ENCODE peak calls at places on chromosome 15, in nine cellular contexts. B is Peyer's patch, I is RWPE1, F is fibroblast of the aortic adventitia, P is DND-41, K is GM20000, W is lower leg skin, M is stomach, X is HFFc6. C is an unnamed sample.

GRCh38 chr15:67036775-67037555 is 28.4 kb upstream of the SMAD3 start:
- DNase-seq in K (no peak), F (no peak), W (no peak), B (no peak), X (no peak), P (no peak), I (no peak), M (no peak), C (no peak)

GRCh38 chr15:89406756-89407650 is 72.4 kb upstream of the POLG start:
- DNase-seq in I (no peak), K (peak), M (no peak), B (no peak), X (no peak), F (no peak), W (no peak), P (no peak), C (no peak)

GRCh38 chr15:39301589-39301999 is 279.3 kb upstream of the THBS1 start:
- DNase-seq in F (peak), M (no peak), X (peak), B (no peak), W (no peak), I (no peak), K (no peak), P (no peak), C (no peak)

GRCh38 chr15:29115093-29115991 is 154.3 kb downstream of the NSMCE3 start:
- DNase-seq in B (no peak), K (no peak), I (no peak), W (no peak), F (no peak), P (no peak), X (no peak), M (no peak), C (no peak)

GRCh38 chr15:33099213-33099612 is 95.3 kb downstream of the FMN1 start:
- DNase-seq in X (no peak), M (no peak), W (no peak), I (no peak), P (no peak), K (no peak), F (no peak), B (no peak), C (no peak)

GRCh38 chr15:43769584-43770228 is 7.1 kb downstream of the ELL3 start:
- DNase-seq in P (peak), X (peak), F (peak), M (peak), K (peak), W (no peak), B (peak), I (peak), C (peak)

GRCh38 chr15:77030928-77031375 is 36.0 kb downstream of the PSTPIP1 start:
- DNase-seq in X (no peak), P (no peak), F (no peak), I (no peak), B (peak), K (no peak), W (peak), M (peak), C (no peak)

GRCh38 chr15:86915811-86916331 is 836.2 kb downstream of the AGBL1 start:
- DNase-seq in P (no peak), W (no peak), M (no peak), X (peak), I (peak), B (no peak), F (peak), K (no peak), C (peak)

GRCh38 chr15:81280696-81281095 is 43.2 kb downstream of the STARD5 start:
- DNase-seq in B (no peak), X (no peak), W (peak), F (no peak), M (no peak), K (no peak), I (no peak), P (no peak), C (peak)

GRCh38 chr15:40932146-40932545 is 3.0 kb downstream of the DLL4 start:
- DNase-seq in W (no peak), M (no peak), K (peak), X (no peak), P (peak), I (no peak), F (no peak), B (no peak), C (no peak)

GRCh38 chr15:88652456-88653199 is 13.8 kb downstream of the ISG20 start:
- DNase-seq in F (no peak), K (no peak), P (no peak), M (no peak), W (no peak), B (peak), X (no peak), I (no peak), C (no peak)

GRCh38 chr15:35256555-35256954 is 171.5 kb upstream of the NANOGP8 start:
- DNase-seq in P (no peak), I (peak), F (no peak), W (no peak), B (no peak), X (no peak), M (no peak), K (no peak), C (peak)

GRCh38 chr15:81069356-81069755 is 64.7 kb upstream of the CFAP161 start:
- DNase-seq in B (no peak), X (no peak), K (no peak), P (no peak), I (no peak), M (no peak), W (no peak), F (no peak), C (no peak)

GRCh38 chr15:70530035-70530499 is 233.3 kb downstream of the UACA start:
- DNase-seq in M (no peak), F (no peak), X (no peak), K (no peak), W (peak), I (no peak), P (no peak), B (no peak), C (no peak)

GRCh38 chr15:31387483-31388118 is 61.0 kb downstream of the KLF13 start:
- DNase-seq in F (no peak), K (peak), B (peak), X (peak), W (peak), M (peak), P (peak), I (no peak), C (no peak)

GRCh38 chr15:78264304-78265136 is at the start of gene DNAJA4:
- DNase-seq in P (no peak), F (no peak), I (no peak), M (peak), K (peak), B (peak), W (peak), X (no peak), C (no peak)

GRCh38 chr15:49323207-49323606 is 99.8 kb upstream of the FGF7 start:
- DNase-seq in K (no peak), P (no peak), X (no peak), M (no peak), W (no peak), I (no peak), B (no peak), F (no peak), C (no peak)

GRCh38 chr15:53404930-53405493 is 354.5 kb downstream of the WDR72 start:
- DNase-seq in I (no peak), M (no peak), K (no peak), P (no peak), W (no peak), X (no peak), F (no peak), B (no peak), C (no peak)

GRCh38 chr15:77840962-77841361 is 208.2 kb upstream of the LINGO1 start:
- DNase-seq in M (no peak), P (no peak), W (no peak), F (peak), B (peak), I (peak), K (no peak), X (peak), C (peak)

GRCh38 chr15:71807125-71807629 is 3.2 kb upstream of the NR2E3 start:
- DNase-seq in X (no peak), I (no peak), K (no peak), M (no peak), F (no peak), P (no peak), B (no peak), W (no peak), C (no peak)

GRCh38 chr15:99720533-99720932 is 12.7 kb downstream of the LYSMD4 start:
- DNase-seq in P (peak), F (no peak), M (no peak), I (no peak), B (no peak), W (no peak), K (no peak), X (no peak), C (no peak)

GRCh38 chr15:74295800-74296199 is 59.7 kb downstream of the CCDC33 start:
- DNase-seq in F (no peak), I (no peak), P (no peak), K (no peak), B (no peak), X (no peak), M (no peak), W (no peak), C (no peak)
- TF ChIP-seq CTCF in F (no peak), I (no peak), P (no peak), K (peak), B (no peak), X (no peak), M (no peak), W (no peak), C (no peak)

GRCh38 chr15:65869954-65870871 is 922 bp downstream of the RAB11A start:
- DNase-seq in B (peak), W (peak), K (peak), F (peak), I (peak), X (peak), P (peak), M (peak), C (peak)
- TF ChIP-seq CTCF in B (no peak), W (no peak), K (no peak), F (no peak), I (no peak), X (no peak), P (no peak), M (no peak), C (no peak)

GRCh38 chr15:63504979-63505841 is 817 bp downstream of the USP3 start:
- DNase-seq in I (no peak), F (peak), B (peak), X (peak), W (peak), K (no peak), M (peak), P (peak), C (peak)
- TF ChIP-seq CTCF in I (peak), F (peak), B (peak), X (peak), W (no peak), K (peak), M (no peak), P (peak), C (peak)

GRCh38 chr15:25783134-25783533 is 80.0 kb downstream of the ATP10A start:
- DNase-seq in W (no peak), P (no peak), B (no peak), F (no peak), X (no peak), M (no peak), I (no peak), K (no peak), C (no peak)
- TF ChIP-seq CTCF in W (no peak), P (no peak), B (no peak), F (no peak), X (no peak), M (no peak), I (no peak), K (no peak), C (no peak)

DNA sequence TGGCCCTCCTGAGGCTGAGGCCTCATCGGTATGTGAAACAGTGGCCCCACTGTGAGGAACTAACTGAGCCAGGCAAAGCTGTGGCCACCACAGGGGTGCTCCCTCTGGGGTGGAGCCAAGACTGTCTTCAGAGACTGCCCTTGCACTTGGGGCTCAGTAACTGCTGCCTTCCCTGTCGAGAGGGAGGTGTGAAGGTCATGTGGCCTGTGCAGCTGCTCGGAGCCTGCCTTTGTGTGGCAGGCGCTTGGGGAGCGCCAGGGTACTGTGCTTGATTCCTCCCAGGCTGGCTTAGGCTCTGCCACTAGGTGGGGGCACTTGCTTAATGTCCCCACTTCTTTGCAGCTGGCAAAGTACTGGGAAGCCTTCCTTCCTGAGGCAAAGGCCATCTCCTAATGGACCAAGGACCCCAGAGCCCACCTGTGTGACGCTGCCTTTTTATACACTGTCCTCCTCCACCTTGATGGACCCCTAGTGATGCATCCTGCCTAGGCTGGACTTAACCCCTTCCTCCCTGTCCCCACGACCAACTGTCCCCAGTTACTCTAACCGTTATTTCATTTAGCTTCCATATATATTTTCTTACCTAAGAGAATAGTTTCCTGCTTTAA is 14.2 kb upstream of the SNX22 start:
- DNase-seq in B (no peak), K (no peak), F (no peak), I (no peak), X (no peak), M (no peak), W (peak), P (no peak), C (no peak)
- TF ChIP-seq CTCF in B (no peak), K (no peak), F (no peak), I (no peak), X (no peak), M (no peak), W (no peak), P (no peak), C (no peak)

DNA sequence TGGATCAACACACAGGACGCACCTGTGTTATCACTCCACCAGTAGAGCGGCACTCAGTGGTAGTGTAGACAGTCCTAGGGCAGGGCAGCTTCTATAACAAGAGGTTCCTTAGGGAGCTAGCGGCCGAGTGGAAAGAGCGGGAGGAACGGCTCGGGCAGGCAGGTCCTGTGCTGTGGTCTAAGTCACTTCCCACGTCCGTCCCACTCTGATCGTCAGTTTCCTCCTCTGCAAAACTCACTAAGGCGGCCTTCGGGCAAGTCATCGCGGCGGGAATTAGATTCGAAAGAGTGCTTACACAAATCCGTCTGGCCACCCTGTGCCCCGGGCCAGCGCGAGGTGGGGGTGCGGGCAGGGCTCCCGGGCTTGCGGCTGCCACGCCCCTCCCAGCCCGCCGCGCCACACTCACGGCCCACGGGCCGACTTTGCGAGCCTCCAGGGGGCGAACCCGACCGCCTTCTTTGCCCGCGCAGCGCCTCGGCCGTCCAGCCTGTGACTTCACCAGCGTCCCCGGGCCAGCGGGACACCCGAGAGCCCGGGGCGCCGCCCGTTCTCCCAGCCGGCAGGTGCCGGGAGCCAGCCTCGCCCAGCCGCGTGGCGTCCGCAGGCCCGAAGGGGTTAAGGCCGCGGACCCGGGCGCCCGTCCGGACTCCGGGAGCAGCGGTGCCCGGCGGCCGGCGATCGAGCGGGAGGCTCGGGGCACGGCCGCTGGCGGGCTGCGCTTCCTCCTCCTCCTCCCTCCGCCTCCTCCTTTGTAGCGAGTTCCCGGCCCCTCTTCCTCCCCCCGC is 426 bp upstream of the CORO2B start:
- DNase-seq in P (no peak), X (peak), W (peak), B (peak), I (peak), F (peak), K (peak), M (peak), C (no peak)
- TF ChIP-seq CTCF in P (no peak), X (peak), W (no peak), B (no peak), I (peak), F (peak), K (no peak), M (peak), C (peak)

GRCh38 chr15:57143511-57144078 is 225.2 kb downstream of the TCF12 start:
- DNase-seq in B (no peak), X (no peak), W (no peak), K (no peak), F (no peak), P (no peak), M (no peak), I (no peak), C (no peak)

GRCh38 chr15:57144448-57144847 is 226.0 kb downstream of the TCF12 start:
- DNase-seq in F (peak), M (no peak), P (no peak), B (no peak), X (no peak), I (no peak), K (no peak), W (no peak), C (no peak)

GRCh38 chr15:57149196-57149595 is 227.1 kb upstream of the CGNL1 start:
- DNase-seq in K (no peak), W (no peak), M (no peak), X (peak), P (no peak), F (peak), B (no peak), I (no peak), C (peak)

GRCh38 chr15:57148236-57148635 is 228.1 kb upstream of the CGNL1 start:
- DNase-seq in X (no peak), K (no peak), B (no peak), I (no peak), F (no peak), P (no peak), W (no peak), M (no peak), C (no peak)

DNA sequence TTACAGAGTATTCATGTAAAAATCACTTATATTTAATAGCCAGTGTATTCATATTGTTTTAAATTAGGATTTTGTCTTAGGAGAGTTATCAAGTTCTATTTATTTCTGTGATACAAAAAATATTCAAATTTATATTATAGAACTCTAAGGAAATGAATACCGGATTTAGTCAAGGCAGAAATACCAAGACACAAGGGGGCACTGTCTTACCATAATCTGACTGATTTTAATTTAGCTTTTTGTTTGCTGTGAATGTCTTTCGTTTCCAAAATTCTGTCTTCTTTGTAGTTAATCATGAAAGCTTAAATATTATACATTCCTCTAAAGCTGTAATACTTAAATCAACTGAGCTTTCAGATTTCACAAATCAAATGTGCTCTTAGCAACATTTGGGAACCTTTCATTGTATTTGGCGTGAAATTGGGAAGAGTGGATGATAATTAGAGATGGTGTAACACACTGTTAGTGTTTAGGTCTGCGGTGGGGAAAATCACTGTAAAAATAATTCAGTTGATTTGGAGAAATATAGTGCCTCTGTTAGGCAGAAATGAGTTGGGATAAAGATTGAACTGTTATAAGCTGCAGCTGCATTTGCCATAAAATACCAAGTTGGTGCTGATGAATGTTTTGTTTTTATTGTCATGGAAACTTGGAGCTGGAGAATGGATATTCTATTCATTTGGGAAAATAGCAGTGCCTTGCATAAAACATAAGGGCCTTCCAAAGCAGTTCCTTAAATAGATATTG is 228.1 kb downstream of the TCF12 start:
- DNase-seq in K (peak), B (no peak), X (peak), P (no peak), W (no peak), M (no peak), I (peak), F (peak), C (peak)
- TF ChIP-seq CTCF in K (peak), B (peak), X (peak), P (peak), W (no peak), M (peak), I (peak), F (peak), C (peak)